ENCODE peak calls at places on chromosomes 16 and 17, in eight cellular contexts. A is body of pancreas; W is omental fat pad; Z is Panc1; R is CD4-positive, alpha-beta T cell; K is heart left ventricle; Y is stimulated activated naive CD8-positive, alpha-beta T cell treated with anti-CD3 and anti-CD28 coated beads, Interleukin-15, Interleukin-2, amounts not matched to agents 100 U/mL and 50 U/mL, for 24 hours; Q is CD4-positive, CD25-positive, alpha-beta regulatory T cell. X is an unnamed sample.

GRCh38 chr16:57688987-57689771 is 5.4 kb upstream of the DRC7 start:
- ATAC-seq in A (peak; percentile 85), W (no peak), Z (no peak), R (no peak), K (no peak), Y (peak; percentile 42), Q (no peak), X (peak; percentile 12)

GRCh38 chr17:73042809-73043685 is 49.4 kb downstream of the SLC39A11 start:
- ATAC-seq in A (no peak), W (no peak), Z (no peak), R (no peak), K (peak; percentile 87), Y (no peak), Q (no peak), X (no peak)

GRCh38 chr16:24146523-24146922 is 109.6 kb upstream of the CACNG3 start:
- ATAC-seq in A (no peak), W (no peak), Z (no peak), R (no peak), K (peak; percentile 65), Y (no peak), Q (no peak), X (no peak)

GRCh38 chr17:73431401-73432205 is 119.8 kb upstream of the CDC42EP4 start:
- ATAC-seq in A (no peak), W (peak; percentile 10), Z (no peak), R (no peak), K (no peak), Y (no peak), Q (no peak), X (no peak)

GRCh38 chr16:9128346-9129342 is 37.2 kb downstream of the HAPSTR1 start:
- ATAC-seq in A (no peak), W (no peak), Z (no peak), R (no peak), K (no peak), Y (no peak), Q (no peak), X (no peak)

GRCh38 chr16:51144203-51144602 is 6.9 kb downstream of the SALL1 start:
- ATAC-seq in A (no peak), W (no peak), Z (no peak), R (no peak), K (no peak), Y (no peak), Q (no peak), X (no peak)

GRCh38 chr16:84833142-84833495 is 13.3 kb downstream of the CRISPLD2 start:
- ATAC-seq in A (no peak), W (no peak), Z (no peak), R (no peak), K (no peak), Y (no peak), Q (no peak), X (no peak)

GRCh38 chr16:3695610-3696369 is 21.5 kb downstream of the TRAP1 start:
- ATAC-seq in A (peak; percentile 93), W (no peak), Z (peak; percentile 56), R (no peak), K (peak; percentile 30), Y (no peak), Q (no peak), X (no peak)

GRCh38 chr16:81493755-81494433 is 49.3 kb downstream of the CMIP start:
- ATAC-seq in A (peak; percentile 91), W (peak; percentile 62), Z (peak; percentile 80), R (peak; percentile 43), K (peak; percentile 58), Y (peak; percentile 78), Q (peak; percentile 64), X (peak; percentile 95)

GRCh38 chr16:85286970-85287814 is 174.9 kb upstream of the CIBAR2 start:
- ATAC-seq in A (no peak), W (no peak), Z (no peak), R (no peak), K (peak; percentile 21), Y (no peak), Q (no peak), X (no peak)

GRCh38 chr16:84817613-84818012 is 2.2 kb upstream of the CRISPLD2 start:
- ATAC-seq in A (no peak), W (no peak), Z (no peak), R (no peak), K (no peak), Y (no peak), Q (no peak), X (no peak)

GRCh38 chr17:83068641-83069570 is 10.5 kb upstream of the METRNL start:
- ATAC-seq in A (no peak), W (no peak), Z (no peak), R (peak; percentile 20), K (no peak), Y (no peak), Q (no peak), X (no peak)

GRCh38 chr17:81841866-81842265 is 7.0 kb upstream of the PPP1R27 start:
- ATAC-seq in A (peak; percentile 5), W (no peak), Z (no peak), R (no peak), K (no peak), Y (no peak), Q (no peak), X (peak; percentile 55)

GRCh38 chr17:13352747-13353415 is 248.8 kb downstream of the HS3ST3A1 start:
- ATAC-seq in A (no peak), W (no peak), Z (no peak), R (no peak), K (no peak), Y (no peak), Q (no peak), X (no peak)